ENCODE peak calls at places on chromosomes 2 and 18, in five cellular contexts. K is K562, W is brain microvascular endothelial cell, N is tibial artery, G is fibroblast of mammary gland. B is an unnamed sample.
A peak's percentile ranks its signal among the peaks of the same experiment; 100 is the strongest.

GRCh38 chr18:25289040-25289631 is 62.8 kb downstream of the ZNF521 start:
- DNase-seq in N (no peak), K (no peak), W (peak; percentile 91), G (peak; percentile 97), B (peak; percentile 23)

GRCh38 chr2:144935736-144936135 is 415.8 kb upstream of the ZEB2 start:
- DNase-seq in G (no peak), N (no peak), W (no peak), K (no peak), B (no peak)

GRCh38 chr2:1546023-1546591 is 132.8 kb downstream of the TPO start:
- DNase-seq in G (peak; percentile 64), N (no peak), W (peak; percentile 45), K (peak; percentile 48), B (no peak)

GRCh38 chr2:160507464-160507863 is 13.9 kb upstream of the RBMS1 start:
- DNase-seq in G (no peak), K (no peak), W (no peak), N (no peak), B (no peak)

GRCh38 chr2:202765435-202765834 is 106.1 kb downstream of the ICA1L start:
- DNase-seq in W (no peak), G (no peak), N (no peak), K (no peak), B (no peak)

GRCh38 chr2:27378096-27378808 is 2.3 kb downstream of the ZNF513 start:
- DNase-seq in K (no peak), N (no peak), W (no peak), G (peak; percentile 21), B (no peak)

GRCh38 chr2:13558368-13558767 is 841.6 kb downstream of the TRIB2 start:
- DNase-seq in W (peak; percentile 64), G (peak; percentile 31), N (no peak), K (no peak), B (peak; percentile 67)

GRCh38 chr2:28366496-28367282 is 26.0 kb upstream of the FOSL2 start:
- DNase-seq in K (peak; percentile 91), G (no peak), N (no peak), W (peak; percentile 29), B (no peak)

GRCh38 chr2:205657579-205657978 is 24.7 kb upstream of the NRP2 start:
- DNase-seq in K (no peak), G (peak; percentile 92), W (no peak), N (no peak), B (no peak)

GRCh38 chr2:234411793-234412192 is 85.1 kb downstream of the ARL4C start:
- DNase-seq in W (no peak), G (no peak), N (no peak), K (no peak), B (no peak)

GRCh38 chr2:95158891-95159619 is 593 bp downstream of the ZNF514 start:
- DNase-seq in N (peak; percentile 72), K (peak; percentile 65), G (peak; percentile 29), W (peak; percentile 20), B (no peak)

GRCh38 chr2:47520302-47520630 is 117.3 kb downstream of the MSH2 start:
- DNase-seq in N (no peak), G (no peak), W (no peak), K (peak; percentile 12), B (no peak)

GRCh38 chr18:12405066-12405465 is 2.7 kb upstream of the PRELID3A start:
- DNase-seq in K (no peak), G (no peak), W (no peak), N (no peak), B (no peak)

GRCh38 chr18:49238433-49239042 is 221.9 kb downstream of the DYM start:
- DNase-seq in K (peak; percentile 29), W (peak; percentile 43), N (no peak), G (peak; percentile 48), B (no peak)

GRCh38 chr2:43133708-43134570 is 92.5 kb downstream of the ZFP36L2 start:
- DNase-seq in K (no peak), N (peak; percentile 68), W (no peak), G (no peak), B (no peak)

GRCh38 chr2:86518498-86518897 is 44.7 kb downstream of the CHMP3 start:
- DNase-seq in G (peak; percentile 17), N (no peak), W (no peak), K (no peak), B (no peak)

GRCh38 chr18:55152801-55153200 is 193.5 kb upstream of the CCDC68 start:
- DNase-seq in K (no peak), G (peak; percentile 43), W (peak; percentile 75), N (no peak), B (no peak)

GRCh38 chr2:196459539-196459938 is 180.0 kb upstream of the CCDC150 start:
- DNase-seq in G (no peak), K (peak; percentile 60), W (peak; percentile 84), N (no peak), B (peak; percentile 14)

GRCh38 chr2:181264016-181264415 is 193.2 kb upstream of the ITGA4 start:
- DNase-seq in K (no peak), W (peak; percentile 1), G (no peak), N (no peak), B (no peak)

GRCh38 chr2:149044500-149044899 is 6.0 kb downstream of the LYPD6B start:
- DNase-seq in W (no peak), N (no peak), G (no peak), K (no peak), B (no peak)

GRCh38 chr18:44708451-44709083 is 27.9 kb downstream of the SETBP1 start:
- DNase-seq in K (no peak), W (peak; percentile 33), N (no peak), G (peak; percentile 57), B (no peak)

GRCh38 chr2:207528980-207529329 is 807 bp upstream of the CREB1 start:
- DNase-seq in G (peak; percentile 46), K (peak; percentile 40), W (no peak), N (no peak), B (no peak)
- H3K4me3 ChIP-seq in G (peak overlapping the region; percentile 53), K (peak overlapping the region; percentile 73), W (peak overlapping the region; percentile 71), N (peak overlapping the region; percentile 70), B (peak overlapping the region; percentile 81)

GRCh38 chr2:60550984-60551240 is 2.5 kb downstream of the BCL11A start:
- DNase-seq in W (no peak), N (no peak), K (no peak), G (no peak), B (no peak)

GRCh38 chr2:60551241-60552095 is 2.0 kb downstream of the BCL11A start:
- DNase-seq in K (no peak), N (no peak), W (no peak), G (peak; percentile 18), B (no peak)

GRCh38 chr2:60549250-60550150 is 4.0 kb downstream of the BCL11A start:
- DNase-seq in G (no peak), W (no peak), N (no peak), K (no peak), B (no peak)

GRCh38 chr2:60548844-60549243 is 4.6 kb downstream of the BCL11A start:
- DNase-seq in N (no peak), G (no peak), W (no peak), K (no peak), B (no peak)

DNA sequence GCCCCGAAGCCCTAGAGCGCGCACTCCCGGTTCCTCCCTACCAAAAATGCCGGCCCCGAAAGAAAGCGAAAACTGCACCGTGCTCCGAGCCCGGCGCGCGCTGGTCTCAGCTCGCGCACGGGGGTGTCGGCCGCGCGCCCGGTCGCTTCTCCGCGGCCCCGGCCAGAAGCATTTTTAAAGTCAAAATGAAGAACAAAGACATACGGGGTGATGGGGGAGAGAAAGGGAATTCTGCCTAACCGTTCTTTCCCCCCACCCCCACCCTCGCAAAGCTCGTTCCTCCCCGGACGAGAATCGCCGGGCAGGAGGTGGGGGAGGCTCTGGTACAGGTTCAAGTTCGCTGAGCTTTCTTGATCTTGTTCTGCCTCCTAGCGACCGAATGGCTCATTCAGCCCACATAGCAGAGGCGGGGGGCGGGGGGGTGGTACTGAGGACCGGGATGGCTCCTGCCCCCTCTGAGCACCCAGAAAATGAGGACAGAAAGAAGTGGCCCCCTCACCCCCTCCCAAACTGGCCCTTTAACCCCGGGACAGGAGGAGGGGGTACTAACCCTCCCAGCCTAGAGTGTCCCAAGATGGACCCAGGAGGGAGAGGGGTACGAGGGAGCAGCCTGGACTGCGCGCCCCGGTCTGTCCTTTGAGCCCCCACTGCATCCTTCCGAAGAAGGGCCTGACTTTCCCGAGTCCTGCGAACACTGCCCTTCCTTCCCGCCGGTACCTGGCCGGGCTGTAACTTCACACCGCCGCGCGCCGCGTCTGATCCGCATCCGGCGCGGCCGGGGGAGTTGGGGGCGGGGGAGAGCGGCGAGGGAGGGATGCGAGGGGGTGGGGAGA is 3.1 kb downstream of the BCL11A start:
- DNase-seq in K (peak; percentile 47), W (peak; percentile 83), N (no peak), G (peak; percentile 56), B (peak; percentile 51)
- TF ChIP-seq CTCF in K (peak; percentile 52), W (peak; percentile 84), N (peak; percentile 6), G (peak; percentile 42), B (peak; percentile 81)

GRCh38 chr2:84927275-84927627 is 21.8 kb downstream of the TMSB10 start:
- DNase-seq in G (no peak), N (no peak), W (no peak), K (no peak), B (no peak)
- H3K4me3 ChIP-seq in G (no peak overlapping the region), N (no peak overlapping the region), W (no peak overlapping the region), K (no peak overlapping the region), B (no peak overlapping the region)

GRCh38 chr18:75244336-75244735 is 33.7 kb downstream of the TSHZ1 start:
- DNase-seq in N (no peak), K (peak; percentile 12), W (no peak), G (no peak), B (no peak)
- TF ChIP-seq CTCF in N (peak; percentile 10), K (peak; percentile 50), W (peak; percentile 45), G (no peak), B (peak; percentile 62)